ENCODE peak calls at places on chromosomes 11 and 22, in ten cellular contexts. P, O, Y, M, T, S, R, F, L and B are unnamed samples.

GRCh38 chr11:34606326-34607120 is 14.4 kb upstream of the EHF start:
- DNase-seq in L (no peak), F (no peak), Y (no peak), M (no peak), S (no peak), O (no peak), R (no peak), T (no peak), P (no peak), B (no peak)

GRCh38 chr22:40605676-40606250 is 30.8 kb downstream of the MRTFA start:
- DNase-seq in P (no peak), O (no peak), R (no peak), T (no peak), L (no peak), Y (no peak), M (no peak), S (no peak), F (no peak), B (no peak)

GRCh38 chr11:12359761-12360160 is 17.6 kb upstream of the PARVA start:
- DNase-seq in F (no peak), Y (no peak), O (no peak), M (no peak), R (no peak), P (no peak), L (no peak), T (no peak), S (no peak), B (no peak)

GRCh38 chr22:47369020-47369419 is 606.6 kb downstream of the TBC1D22A start:
- DNase-seq in F (no peak), L (no peak), O (no peak), T (no peak), S (peak), Y (no peak), M (no peak), P (no peak), R (no peak), B (no peak)

GRCh38 chr11:113773092-113773415 is 438 bp downstream of the ZW10 start:
- DNase-seq in L (no peak), S (no peak), Y (no peak), P (no peak), O (no peak), R (no peak), M (peak), T (no peak), F (no peak), B (no peak)

GRCh38 chr11:313304-313786 is 495 bp upstream of the IFITM1 start:
- DNase-seq in M (no peak), R (no peak), Y (no peak), T (no peak), O (no peak), F (no peak), P (no peak), S (peak), L (no peak), B (no peak)

GRCh38 chr22:50422961-50423815 is 51.6 kb downstream of the SBF1 start:
- DNase-seq in P (no peak), Y (no peak), T (no peak), O (no peak), R (no peak), F (no peak), L (no peak), S (no peak), M (no peak), B (no peak)

GRCh38 chr11:36149538-36150242 is 139.5 kb downstream of the COMMD9 start:
- DNase-seq in R (no peak), P (peak), S (no peak), Y (no peak), M (peak), L (peak), T (peak), F (no peak), O (no peak), B (no peak)

GRCh38 chr22:20834725-20835124 is 23.9 kb downstream of the PI4KA start:
- DNase-seq in Y (no peak), O (no peak), T (no peak), L (no peak), P (no peak), M (no peak), R (no peak), F (no peak), S (no peak), B (no peak)

GRCh38 chr11:128772814-128773213 is 78.9 kb downstream of the FLI1 start:
- DNase-seq in Y (peak), P (no peak), O (no peak), T (no peak), R (no peak), L (peak), S (peak), F (peak), M (peak), B (peak)

GRCh38 chr11:69442012-69442806 is 39.3 kb upstream of the LINC01488 start:
- DNase-seq in O (no peak), L (no peak), F (no peak), M (peak), S (no peak), P (no peak), R (no peak), Y (no peak), T (no peak), B (no peak)